ENCODE peak calls at places on chromosomes 7 and 10, in ten cellular contexts. F is HEK293T; E is caudate nucleus; D is CD8-positive, alpha-beta T cell; Z is GM23248; P is dermis microvascular lymphatic vessel endothelial cell; C is foreskin fibroblast; O is fibroblast of the aortic adventitia; M is activated naive CD8-positive, alpha-beta T cell treated with anti-CD3 and anti-CD28 coated beads for 36 hours; H is stimulated activated CD4-positive, alpha-beta T cell treated with anti-CD3 and anti-CD28 coated beads, Interleukin-12 subunit alpha, Interleukin-12 subunit beta, amount 100 ng/mL, for 24 hours. J is an unnamed sample.

GRCh38 chr7:130894146-130895005 is 160.4 kb upstream of the KLF14 start:
- DNase-seq in F (no peak), E (no peak), D (no peak), Z (peak; percentile 84), P (peak; percentile 84), C (no peak), O (peak; percentile 63), M (no peak), H (no peak), J (no peak)

GRCh38 chr7:131154380-131154779 is 173.3 kb upstream of the MKLN1 start:
- DNase-seq in F (no peak), E (no peak), D (no peak), Z (no peak), P (no peak), C (no peak), O (no peak), M (no peak), H (no peak), J (no peak)

GRCh38 chr10:1638889-1639418 is 98.4 kb downstream of the ADARB2 start:
- DNase-seq in F (no peak), E (no peak), D (no peak), Z (no peak), P (no peak), C (no peak), O (no peak), M (no peak), H (no peak), J (no peak)

GRCh38 chr10:24851595-24851994 is 100.8 kb downstream of the PRTFDC1 start:
- DNase-seq in F (no peak), E (no peak), D (no peak), Z (no peak), P (peak; percentile 92), C (no peak), O (peak; percentile 52), M (no peak), H (no peak), J (no peak)

GRCh38 chr10:71971311-71971731 is 7.1 kb downstream of the CHST3 start:
- DNase-seq in F (no peak), E (no peak), D (no peak), Z (no peak), P (no peak), C (no peak), O (no peak), M (no peak), H (no peak), J (no peak)

GRCh38 chr10:109891105-109891504 is 32.2 kb downstream of the XPNPEP1 start:
- DNase-seq in F (no peak), E (no peak), D (no peak), Z (peak; percentile 66), P (no peak), C (no peak), O (peak; percentile 79), M (no peak), H (no peak), J (no peak)

GRCh38 chr10:43863859-43864591 is 215.3 kb upstream of the ZNF32 start:
- DNase-seq in F (no peak), E (no peak), D (no peak), Z (peak; percentile 92), P (peak; percentile 97), C (peak; percentile 78), O (peak; percentile 91), M (no peak), H (no peak), J (peak; percentile 62)

GRCh38 chr7:42107484-42107883 is 129.5 kb downstream of the GLI3 start:
- DNase-seq in F (peak; percentile 45), E (no peak), D (no peak), Z (peak; percentile 84), P (no peak), C (peak; percentile 30), O (peak; percentile 85), M (no peak), H (no peak), J (peak; percentile 51)

GRCh38 chr7:39565538-39565937 is 666 bp upstream of the YAE1 start:
- DNase-seq in F (no peak), E (no peak), D (no peak), Z (peak; percentile 12), P (no peak), C (no peak), O (no peak), M (no peak), H (no peak), J (no peak)